ENCODE peak calls at places on chromosome 22, in eight cellular contexts. O is A549, L is stomach, F is sigmoid colon, Y is H1, X is K562, T is ovary, S is tibial nerve. Q is an unnamed sample.

GRCh38 chr22:48653306-48653705 is 1174.4 kb downstream of the BRD1 start:
- DNase-seq in T (no peak), O (no peak), L (no peak), S (no peak), X (no peak), Y (no peak), F (no peak), Q (no peak)

GRCh38 chr22:42892156-42892555 is 35.1 kb upstream of the ARFGAP3 start:
- DNase-seq in S (no peak), L (no peak), T (no peak), X (no peak), Y (no peak), O (no peak), F (no peak), Q (no peak)

GRCh38 chr22:17896552-17896951 is 122.3 kb upstream of the BID start:
- DNase-seq in T (no peak), S (no peak), O (peak; percentile 44), F (peak; percentile 81), Y (peak; percentile 69), L (peak; percentile 35), X (no peak), Q (no peak)

GRCh38 chr22:31574015-31574670 is 77.8 kb downstream of the SFI1 start:
- DNase-seq in T (no peak), F (no peak), X (no peak), O (no peak), L (no peak), S (no peak), Y (no peak), Q (no peak)

GRCh38 chr22:20275836-20276235 is 7.7 kb upstream of the RTN4R start:
- DNase-seq in T (no peak), S (no peak), F (no peak), Y (no peak), O (no peak), X (no peak), L (no peak), Q (no peak)

GRCh38 chr22:47616396-47617020 is 854.1 kb downstream of the TBC1D22A start:
- DNase-seq in S (no peak), X (no peak), Y (no peak), O (no peak), L (peak; percentile 14), F (peak; percentile 57), T (no peak), Q (no peak)

GRCh38 chr22:44620129-44620840 is 81.7 kb upstream of the PRR5 start:
- DNase-seq in Y (peak; percentile 91), L (peak; percentile 55), S (no peak), O (no peak), F (peak; percentile 76), T (peak; percentile 63), X (peak; percentile 29), Q (peak; percentile 64)

GRCh38 chr22:32204211-32204855 is 540 bp downstream of the RFPL2 start:
- DNase-seq in F (no peak), O (peak; percentile 32), Y (peak; percentile 71), T (no peak), S (no peak), L (no peak), X (no peak), Q (no peak)

GRCh38 chr22:27880778-27881394 is 38.2 kb downstream of the PITPNB start:
- DNase-seq in X (no peak), S (no peak), F (no peak), T (peak; percentile 70), O (peak; percentile 17), L (no peak), Y (no peak), Q (no peak)

GRCh38 chr22:27825174-27825573 is 23.6 kb upstream of the MN1 start:
- DNase-seq in L (no peak), X (no peak), S (no peak), F (no peak), Y (peak; percentile 77), O (no peak), T (no peak), Q (no peak)

GRCh38 chr22:37640591-37641250 is 1.3 kb downstream of the SH3BP1 start:
- DNase-seq in O (no peak), X (no peak), S (no peak), Y (no peak), L (no peak), F (no peak), T (no peak), Q (peak; percentile 54)

GRCh38 chr22:43275545-43275981 is 67.6 kb downstream of the SCUBE1 start:
- DNase-seq in L (no peak), T (no peak), S (no peak), Y (peak; percentile 74), X (peak; percentile 51), O (no peak), F (no peak), Q (no peak)

GRCh38 chr22:41528938-41529561 is 15.2 kb downstream of the POLR3H start:
- DNase-seq in X (no peak), T (no peak), O (no peak), L (no peak), F (no peak), Y (no peak), S (no peak), Q (no peak)
- TF ChIP-seq EP300 in X (no peak), T (no peak), O (no peak), L (no peak), F (no peak), Y (no peak), S (no peak), Q (no peak)

DNA sequence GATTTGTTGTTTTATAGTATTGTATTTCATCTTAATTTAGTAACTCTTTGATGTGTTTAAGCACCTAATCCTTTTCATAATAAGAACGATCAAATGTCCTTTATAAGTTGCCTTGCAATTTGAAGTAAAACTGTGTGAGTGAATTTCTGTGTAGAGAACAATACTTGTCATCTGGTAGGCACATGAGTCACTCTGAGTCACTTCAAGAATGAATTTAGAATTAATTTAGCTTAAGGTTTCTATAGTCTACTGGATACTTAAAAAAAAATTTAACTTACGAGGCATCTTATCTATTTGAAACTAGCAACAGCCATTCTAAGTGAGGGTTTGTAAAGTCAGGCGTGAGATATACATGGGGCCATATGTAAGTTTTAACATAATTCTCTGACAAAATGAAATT is 85.0 kb downstream of the C22orf31 start:
- DNase-seq in L (no peak), O (no peak), S (no peak), T (no peak), Y (no peak), X (no peak), F (no peak), Q (no peak)
- TF ChIP-seq EP300 in L (no peak), O (no peak), S (no peak), T (no peak), Y (no peak), X (no peak), F (no peak), Q (no peak)

GRCh38 chr22:36439481-36440271 is 41.8 kb downstream of the TXN2 start:
- DNase-seq in T (peak; percentile 88), Y (no peak), O (peak; percentile 85), S (no peak), L (no peak), F (peak; percentile 89), X (peak; percentile 63), Q (peak; percentile 65)
- TF ChIP-seq EP300 in T (no peak), Y (no peak), O (no peak), S (peak; percentile 12), L (no peak), F (no peak), X (no peak), Q (no peak)

DNA sequence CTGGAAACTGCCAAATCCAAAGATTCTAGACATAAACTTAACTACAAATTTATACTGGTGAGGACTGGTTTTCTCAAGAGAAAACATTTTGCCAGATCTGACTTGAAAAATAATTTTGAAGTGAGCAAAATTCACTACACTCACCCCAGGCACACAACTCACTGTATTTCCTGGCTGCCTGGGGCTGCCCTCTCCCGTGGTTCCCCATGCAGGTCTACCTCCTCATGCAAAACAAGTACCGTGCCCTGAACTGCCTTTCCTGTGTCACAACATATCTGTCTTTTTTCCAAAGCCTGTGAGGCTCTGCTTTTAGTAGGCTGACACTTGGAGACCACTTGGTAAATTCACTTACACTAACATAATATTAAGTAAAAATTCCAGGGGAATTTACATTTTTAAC is 76.4 kb downstream of the LIF start:
- DNase-seq in Y (no peak), T (no peak), L (no peak), X (no peak), O (no peak), S (no peak), F (no peak), Q (no peak)
- TF ChIP-seq EP300 in Y (no peak), T (no peak), L (no peak), X (no peak), O (no peak), S (no peak), F (no peak), Q (no peak)